ENCODE peak calls at places on chromosomes 16 and 17, in four cellular contexts. One of them, this sample, is unnamed.
A peak's percentile ranks its signal among the peaks of the same experiment; 100 is the strongest.

GRCh38 chr16:88460496-88461169 is 7.6 kb downstream of the ZFPM1 start:
- DNase-seq in esophagus squamous epithelium: no peak
- DNase-seq in tibial artery: no peak
- DNase-seq in gastrocnemius medialis: no peak
- DNase-seq in this sample: no peak

GRCh38 chr17:58402047-58402446 is 15.3 kb downstream of the RNF43 start:
- DNase-seq in tibial artery: no peak
- DNase-seq in gastrocnemius medialis: no peak
- DNase-seq in esophagus squamous epithelium: no peak
- DNase-seq in this sample: no peak

GRCh38 chr16:84508502-84508901 is 4.0 kb upstream of the MEAK7 start:
- DNase-seq in esophagus squamous epithelium: no peak
- DNase-seq in gastrocnemius medialis: no peak
- DNase-seq in tibial artery: no peak
- DNase-seq in this sample: no peak

GRCh38 chr17:80860703-80861359 is 130.8 kb upstream of the CHMP6 start:
- DNase-seq in tibial artery: no peak
- DNase-seq in esophagus squamous epithelium: no peak
- DNase-seq in gastrocnemius medialis: peak; percentile 8
- DNase-seq in this sample: no peak

GRCh38 chr16:27408012-27408601 is 6.1 kb downstream of the IL21R start:
- DNase-seq in gastrocnemius medialis: no peak
- DNase-seq in esophagus squamous epithelium: no peak
- DNase-seq in tibial artery: no peak
- DNase-seq in this sample: no peak

GRCh38 chr17:50602514-50603235 is 32.0 kb upstream of the ABCC3 start:
- DNase-seq in tibial artery: no peak
- DNase-seq in gastrocnemius medialis: no peak
- DNase-seq in esophagus squamous epithelium: no peak
- DNase-seq in this sample: no peak

GRCh38 chr17:266701-267656 is 85.5 kb upstream of the DOC2B start:
- DNase-seq in gastrocnemius medialis: peak; percentile 24
- DNase-seq in esophagus squamous epithelium: no peak
- DNase-seq in tibial artery: no peak
- DNase-seq in this sample: peak; percentile 75

GRCh38 chr16:49664221-49665215 is 191.4 kb downstream of the ZNF423 start:
- DNase-seq in gastrocnemius medialis: no peak
- DNase-seq in esophagus squamous epithelium: no peak
- DNase-seq in tibial artery: no peak
- DNase-seq in this sample: no peak

GRCh38 chr16:66020061-66020460 is 346.4 kb upstream of the CDH5 start:
- DNase-seq in esophagus squamous epithelium: no peak
- DNase-seq in tibial artery: no peak
- DNase-seq in gastrocnemius medialis: no peak
- DNase-seq in this sample: no peak

DNA sequence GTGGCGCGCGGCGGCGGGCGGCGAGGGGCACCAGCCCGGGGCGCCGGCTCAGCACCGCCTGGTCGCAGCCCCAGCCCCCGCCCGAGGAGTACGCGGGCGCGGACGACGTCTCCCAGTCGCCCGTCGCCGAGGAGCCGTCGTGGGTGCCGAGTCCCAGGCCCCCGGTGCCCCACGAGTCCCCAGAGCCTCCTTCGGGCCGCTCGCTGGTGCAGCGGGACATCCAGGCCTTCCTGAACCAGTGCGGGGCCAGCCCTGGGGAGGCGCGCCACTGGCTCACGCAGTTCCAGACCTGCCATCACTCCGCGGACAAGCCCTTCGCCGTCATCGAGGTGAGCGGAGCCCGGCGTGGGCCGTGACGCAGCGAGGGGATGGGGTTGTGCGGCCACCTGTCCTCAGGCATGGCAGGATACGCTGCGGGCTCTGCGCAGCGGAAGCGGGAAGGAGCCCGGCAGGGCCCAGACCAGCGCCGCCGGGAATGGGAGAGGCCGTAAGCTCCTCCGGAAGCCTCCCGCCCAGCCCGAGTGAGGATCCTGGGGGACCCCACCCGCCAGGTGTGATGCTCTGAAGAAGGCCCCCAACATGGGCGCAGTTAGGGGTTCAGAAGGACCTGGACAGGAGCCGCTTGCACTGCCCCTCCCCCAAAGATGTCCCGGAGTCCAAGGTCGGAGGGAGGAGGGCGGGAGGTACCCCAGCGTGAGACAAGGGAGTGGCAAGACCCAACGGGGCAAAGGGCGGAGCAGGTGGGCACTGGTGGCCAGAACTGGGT is 522 bp downstream of the NAGS start:
- DNase-seq in esophagus squamous epithelium: no peak
- DNase-seq in tibial artery: no peak
- DNase-seq in gastrocnemius medialis: no peak
- DNase-seq in this sample: no peak
- H3K27ac ChIP-seq in esophagus squamous epithelium: peak overlapping the region; percentile 77
- H3K27ac ChIP-seq in tibial artery: no peak overlapping the region
- H3K27ac ChIP-seq in gastrocnemius medialis: no peak overlapping the region
- H3K27ac ChIP-seq in this sample: no peak overlapping the region

GRCh38 chr17:71519285-71519684 is 601.5 kb upstream of the SOX9 start:
- DNase-seq in tibial artery: no peak
- DNase-seq in gastrocnemius medialis: no peak
- DNase-seq in esophagus squamous epithelium: no peak
- DNase-seq in this sample: no peak

GRCh38 chr17:71521724-71522123 is 599.1 kb upstream of the SOX9 start:
- DNase-seq in tibial artery: no peak
- DNase-seq in esophagus squamous epithelium: no peak
- DNase-seq in gastrocnemius medialis: no peak
- DNase-seq in this sample: no peak

GRCh38 chr17:71511266-71511995 is 609.4 kb upstream of the SOX9 start:
- DNase-seq in esophagus squamous epithelium: no peak
- DNase-seq in tibial artery: no peak
- DNase-seq in gastrocnemius medialis: no peak
- DNase-seq in this sample: no peak

GRCh38 chr17:71516149-71516548 is 604.7 kb upstream of the SOX9 start:
- DNase-seq in esophagus squamous epithelium: no peak
- DNase-seq in tibial artery: no peak
- DNase-seq in gastrocnemius medialis: no peak
- DNase-seq in this sample: no peak
- H3K4me3 ChIP-seq in esophagus squamous epithelium: no peak overlapping the region
- H3K4me3 ChIP-seq in tibial artery: no peak overlapping the region
- H3K4me3 ChIP-seq in gastrocnemius medialis: no peak overlapping the region
- H3K4me3 ChIP-seq in this sample: no peak overlapping the region

DNA sequence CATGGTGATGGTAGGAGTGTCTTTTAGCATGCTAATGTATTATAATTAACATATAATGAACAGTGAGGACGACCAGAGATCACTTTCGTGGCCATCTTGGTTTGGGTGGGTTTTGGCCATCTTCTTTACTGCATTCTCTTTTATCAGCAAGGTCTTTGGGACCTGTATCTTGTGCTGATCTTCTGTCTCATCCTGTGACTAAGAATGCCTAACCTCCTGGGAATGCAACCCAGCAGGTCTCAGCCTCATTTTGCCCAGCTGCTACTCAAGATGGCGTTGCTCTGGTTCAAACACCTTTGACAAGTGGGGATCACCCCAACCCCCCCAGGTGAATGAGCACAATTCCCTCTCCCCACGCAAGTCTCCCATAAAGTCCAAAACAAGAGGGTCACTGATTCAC is 49.3 kb upstream of the ETV4 start:
- DNase-seq in esophagus squamous epithelium: no peak
- DNase-seq in tibial artery: no peak
- DNase-seq in gastrocnemius medialis: no peak
- DNase-seq in this sample: no peak
- H3K4me1 ChIP-seq in esophagus squamous epithelium: peaks cover 20% of the 10 kb centered on the region
- H3K4me1 ChIP-seq in tibial artery: peaks cover 21% of the 10 kb centered on the region
- H3K4me1 ChIP-seq in gastrocnemius medialis: peaks cover 9% of the 10 kb centered on the region
- H3K4me1 ChIP-seq in this sample: peaks cover 18% of the 10 kb centered on the region

DNA sequence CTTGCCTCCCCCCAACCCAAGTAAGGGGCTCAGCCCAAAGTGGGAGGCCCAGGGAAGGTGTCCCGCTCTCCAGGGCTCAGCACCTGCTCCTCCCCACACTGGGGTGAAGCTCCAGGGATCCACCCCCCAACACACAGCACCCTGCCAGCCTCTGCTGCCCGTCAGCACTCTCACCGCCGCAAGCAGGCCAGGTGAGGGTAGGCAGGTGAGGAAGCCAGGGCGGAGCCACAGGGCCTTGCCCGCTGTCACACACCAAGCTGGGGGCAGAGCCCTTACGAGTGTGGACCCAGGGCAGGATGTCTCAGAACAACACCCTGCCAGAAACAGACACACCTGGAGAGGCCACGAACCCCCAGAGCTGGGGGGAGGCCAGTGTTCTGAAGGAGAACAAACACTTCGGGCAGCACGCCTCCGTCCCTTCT is 19.5 kb downstream of the PLLP start:
- DNase-seq in esophagus squamous epithelium: no peak
- DNase-seq in gastrocnemius medialis: no peak
- DNase-seq in tibial artery: no peak
- DNase-seq in this sample: no peak
- H3K27ac ChIP-seq in esophagus squamous epithelium: peak overlapping the region; percentile 87
- H3K27ac ChIP-seq in gastrocnemius medialis: no peak overlapping the region
- H3K27ac ChIP-seq in tibial artery: no peak overlapping the region
- H3K27ac ChIP-seq in this sample: no peak overlapping the region

GRCh38 chr17:75845058-75845711 is 981 bp upstream of the UNC13D start:
- DNase-seq in tibial artery: peak; percentile 85
- DNase-seq in gastrocnemius medialis: peak; percentile 98
- DNase-seq in esophagus squamous epithelium: no peak
- DNase-seq in this sample: peak; percentile 82
- H3K4me3 ChIP-seq in tibial artery: no peak overlapping the region
- H3K4me3 ChIP-seq in gastrocnemius medialis: peak overlapping the region; percentile 8
- H3K4me3 ChIP-seq in esophagus squamous epithelium: peak overlapping the region; percentile 40
- H3K4me3 ChIP-seq in this sample: peak overlapping the region; percentile 43

GRCh38 chr17:82878545-82878944 is 38.7 kb upstream of the ZNF750 start:
- DNase-seq in esophagus squamous epithelium: no peak
- DNase-seq in gastrocnemius medialis: no peak
- DNase-seq in tibial artery: no peak
- DNase-seq in this sample: no peak
- H3K4me1 ChIP-seq in esophagus squamous epithelium: peaks cover 36% of the 10 kb centered on the region
- H3K4me1 ChIP-seq in gastrocnemius medialis: peaks cover 25% of the 10 kb centered on the region
- H3K4me1 ChIP-seq in tibial artery: peaks cover 19% of the 10 kb centered on the region
- H3K4me1 ChIP-seq in this sample: no peaks in the 10 kb centered on the region

GRCh38 chr16:68282064-68282452 is 17.7 kb downstream of the SLC7A6 start:
- DNase-seq in gastrocnemius medialis: no peak
- DNase-seq in esophagus squamous epithelium: no peak
- DNase-seq in tibial artery: no peak
- DNase-seq in this sample: no peak
- H3K27ac ChIP-seq in gastrocnemius medialis: peak overlapping the region; percentile 99
- H3K27ac ChIP-seq in esophagus squamous epithelium: no peak overlapping the region
- H3K27ac ChIP-seq in tibial artery: no peak overlapping the region
- H3K27ac ChIP-seq in this sample: no peak overlapping the region

GRCh38 chr17:48633266-48633816 is 7.2 kb upstream of the HOXB9 start:
- DNase-seq in esophagus squamous epithelium: no peak
- DNase-seq in tibial artery: no peak
- DNase-seq in gastrocnemius medialis: no peak
- DNase-seq in this sample: no peak
- H3K4me3 ChIP-seq in esophagus squamous epithelium: no peak overlapping the region
- H3K4me3 ChIP-seq in tibial artery: no peak overlapping the region
- H3K4me3 ChIP-seq in gastrocnemius medialis: no peak overlapping the region
- H3K4me3 ChIP-seq in this sample: no peak overlapping the region

GRCh38 chr16:8600144-8600856 is 10.0 kb upstream of the TMEM114 start:
- DNase-seq in tibial artery: no peak
- DNase-seq in esophagus squamous epithelium: no peak
- DNase-seq in gastrocnemius medialis: no peak
- DNase-seq in this sample: no peak
- H3K4me1 ChIP-seq in tibial artery: no peaks in the 10 kb centered on the region
- H3K4me1 ChIP-seq in esophagus squamous epithelium: no peaks in the 10 kb centered on the region
- H3K4me1 ChIP-seq in gastrocnemius medialis: no peaks in the 10 kb centered on the region
- H3K4me1 ChIP-seq in this sample: no peaks in the 10 kb centered on the region

This sample was measured in ascending aorta.